ENCODE peak calls at places on chromosomes 7 and 10, in six cellular contexts. J is mesenchymal stem cell, N is GM12878, X is PC-3, A is neural progenitor cell, R is H9. C is an unnamed sample. For H3K27me3 and H3K9me3, the result is how much of the 10 kb centered on the place peaks cover.

GRCh38 chr10:112919721-112920120 is 30.3 kb upstream of the TCF7L2 start:
- DNase-seq in R (no peak), N (no peak), X (peak), A (no peak), J (peak), C (no peak)

GRCh38 chr10:93383562-93383981 is 98.6 kb downstream of the MYOF start:
- DNase-seq in A (no peak), J (peak), R (peak), X (peak), N (no peak), C (no peak)

GRCh38 chr10:8979976-8980375 is 925.5 kb downstream of the GATA3 start:
- DNase-seq in N (no peak), J (no peak), X (no peak), A (no peak), R (no peak), C (no peak)

GRCh38 chr10:77533156-77533886 is 104.3 kb downstream of the KCNMA1 start:
- DNase-seq in N (no peak), A (no peak), X (peak), J (no peak), R (no peak), C (peak)

GRCh38 chr10:43121444-43121843 is 16.8 kb upstream of the CSGALNACT2 start:
- DNase-seq in J (no peak), N (no peak), A (no peak), R (no peak), X (no peak), C (no peak)

GRCh38 chr10:31319602-31320178 is 674 bp downstream of the ZEB1 start:
- DNase-seq in A (peak), X (no peak), J (no peak), R (no peak), N (no peak), C (peak)

GRCh38 chr7:104142147-104142546 is 65.7 kb downstream of the ORC5 start:
- DNase-seq in R (no peak), N (no peak), A (no peak), X (peak), J (no peak), C (no peak)

GRCh38 chr7:32941181-32941995 is 15.9 kb upstream of the FKBP9 start:
- DNase-seq in N (no peak), J (peak), X (no peak), A (peak), R (peak), C (no peak)

GRCh38 chr10:99467236-99467999 is 37.0 kb upstream of the GOT1 start:
- DNase-seq in R (no peak), J (peak), N (no peak), A (peak), X (peak), C (no peak)

GRCh38 chr7:66732439-66732838 is 8.1 kb upstream of the RABGEF1 start:
- DNase-seq in R (no peak), A (no peak), X (no peak), J (no peak), N (no peak), C (no peak)

GRCh38 chr7:73606801-73607691 is 17.3 kb downstream of the MLXIPL start:
- DNase-seq in R (peak), A (peak), J (peak), X (peak), N (no peak), C (peak)

GRCh38 chr7:24971333-24972165 is 8.4 kb downstream of the OSBPL3 start:
- DNase-seq in X (peak), A (no peak), R (peak), J (peak), N (no peak), C (peak)

GRCh38 chr10:13272164-13272571 is 27.7 kb downstream of the PHYH start:
- DNase-seq in N (no peak), R (peak), A (peak), X (no peak), J (no peak), C (peak)

GRCh38 chr7:134029-134428 is 58.3 kb upstream of the FAM20C start:
- DNase-seq in X (no peak), A (no peak), R (peak), J (no peak), N (no peak), C (no peak)

GRCh38 chr7:424301-424935 is 95.2 kb downstream of the PDGFA start:
- DNase-seq in N (no peak), X (no peak), J (no peak), R (no peak), A (no peak), C (no peak)

GRCh38 chr10:33370434-33370930 is 36.0 kb upstream of the NRP1 start:
- DNase-seq in N (no peak), J (no peak), A (no peak), R (no peak), X (peak), C (no peak)

GRCh38 chr7:98968621-98969020 is 90.3 kb downstream of the TRRAP start:
- DNase-seq in A (no peak), J (no peak), R (no peak), X (no peak), N (no peak), C (no peak)

GRCh38 chr10:62048919-62049636 is 147.6 kb downstream of the ARID5B start:
- DNase-seq in A (peak), R (peak), X (peak), N (no peak), J (peak), C (peak)

GRCh38 chr10:23530079-23530478 is 91.2 kb downstream of the OTUD1 start:
- DNase-seq in X (peak), A (no peak), J (no peak), N (no peak), R (no peak), C (no peak)

GRCh38 chr10:23535381-23535780 is 96.5 kb downstream of the OTUD1 start:
- DNase-seq in R (no peak), X (peak), J (no peak), N (no peak), A (no peak), C (no peak)

GRCh38 chr10:23534761-23535160 is 95.9 kb downstream of the OTUD1 start:
- DNase-seq in A (no peak), R (no peak), N (no peak), X (no peak), J (no peak), C (no peak)

GRCh38 chr10:23533212-23533611 is 94.3 kb downstream of the OTUD1 start:
- DNase-seq in N (no peak), R (no peak), J (no peak), A (no peak), X (no peak), C (no peak)

DNA sequence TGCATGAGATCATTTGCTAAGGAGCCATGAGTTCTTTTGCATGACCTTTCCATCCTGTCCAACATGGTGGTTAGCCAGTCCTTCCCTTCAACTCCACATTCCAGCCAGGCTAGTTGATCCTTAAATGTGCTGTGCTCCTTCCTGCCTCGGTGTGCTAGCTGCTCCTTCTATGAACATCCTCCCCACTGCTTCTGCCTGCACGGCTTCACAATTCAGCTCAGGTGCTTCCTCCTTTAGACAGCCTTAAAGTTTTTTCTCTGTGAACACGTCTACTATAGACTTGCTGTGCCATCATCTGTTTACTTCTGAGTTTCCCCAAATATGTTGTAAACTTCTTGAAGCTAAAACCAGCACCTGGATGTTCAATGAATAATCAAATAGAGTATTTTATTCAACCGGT is 95.5 kb downstream of the OTUD1 start:
- DNase-seq in R (no peak), X (no peak), J (no peak), A (no peak), N (no peak), C (no peak)
- H2AFZ ChIP-seq in R (no peak), X (no peak), J (no peak), A (no peak), N (no peak), C (no peak)

GRCh38 chr10:86630079-86630478 is 24.3 kb upstream of the OPN4 start:
- DNase-seq in J (no peak), X (no peak), R (no peak), N (no peak), A (no peak), C (no peak)
- H3K27me3 ChIP-seq in J (under half), X (under half), R (under half), N (under half), A (under half), C (under half)

GRCh38 chr7:18890134-18890533 is 227.3 kb downstream of the TWIST1 start:
- DNase-seq in J (peak), X (peak), A (no peak), N (no peak), R (no peak), C (no peak)

GRCh38 chr7:18889436-18889835 is 228.0 kb downstream of the TWIST1 start:
- DNase-seq in R (no peak), X (peak), N (no peak), A (no peak), J (no peak), C (no peak)

GRCh38 chr7:18890885-18891621 is 226.4 kb downstream of the TWIST1 start:
- DNase-seq in J (peak), X (no peak), R (no peak), A (no peak), N (no peak), C (no peak)

GRCh38 chr7:18886801-18887200 is 230.6 kb downstream of the TWIST1 start:
- DNase-seq in N (no peak), J (no peak), A (no peak), R (no peak), X (no peak), C (no peak)
- H3K9me3 ChIP-seq in N (under half), J (under half), A (under half), R (under half), X (under half), C (under half)

DNA sequence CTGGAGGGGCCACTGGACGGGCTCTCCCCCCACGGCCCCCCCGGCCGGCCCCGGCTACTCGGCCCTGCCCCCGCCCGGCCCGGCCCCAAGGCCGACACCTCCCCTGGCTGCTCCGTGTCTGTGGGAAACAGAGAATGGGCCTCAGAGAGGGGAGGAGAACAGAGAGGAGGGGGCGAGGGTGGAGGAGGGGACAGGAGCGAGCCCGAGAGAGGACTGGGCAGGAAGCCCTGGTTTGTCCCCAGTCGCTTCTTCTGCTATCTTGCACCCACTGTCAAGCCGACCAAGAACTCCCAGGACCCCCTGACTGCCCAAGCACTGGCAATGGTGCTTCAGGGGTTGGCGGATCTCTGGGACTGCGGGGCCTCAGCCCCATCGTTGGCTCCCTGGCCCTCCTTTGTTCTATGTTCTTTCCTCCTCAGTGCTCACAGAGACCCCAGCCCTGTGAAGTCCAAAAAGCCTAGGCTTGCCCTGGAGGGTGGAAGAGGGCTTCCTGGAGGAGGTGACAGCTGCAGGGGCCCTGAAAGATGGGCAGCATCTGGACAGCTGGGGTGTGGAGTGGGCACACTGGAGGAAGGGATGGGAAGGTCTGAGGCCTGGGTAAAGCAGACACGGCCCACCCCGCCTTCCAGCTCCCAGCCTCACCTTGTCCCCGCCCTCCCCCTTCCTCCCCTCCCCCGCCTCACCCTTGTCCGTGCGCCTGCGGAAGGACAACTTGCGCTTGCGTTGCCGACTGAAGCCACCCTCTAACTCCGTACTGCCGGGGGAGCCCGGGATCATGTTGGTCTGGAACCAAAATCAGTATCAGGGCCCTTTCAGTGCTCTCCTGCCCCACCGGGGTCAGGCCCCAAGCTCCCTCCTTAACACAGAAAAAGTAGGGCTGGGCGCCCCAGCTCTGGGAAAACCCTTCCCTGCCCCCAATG is 30.1 kb downstream of the KCNH2 start:
- DNase-seq in A (no peak), R (peak), N (no peak), X (no peak), J (no peak), C (no peak)
- H2AFZ ChIP-seq in A (no peak), R (no peak), N (no peak), X (no peak), J (no peak), C (no peak)

DNA sequence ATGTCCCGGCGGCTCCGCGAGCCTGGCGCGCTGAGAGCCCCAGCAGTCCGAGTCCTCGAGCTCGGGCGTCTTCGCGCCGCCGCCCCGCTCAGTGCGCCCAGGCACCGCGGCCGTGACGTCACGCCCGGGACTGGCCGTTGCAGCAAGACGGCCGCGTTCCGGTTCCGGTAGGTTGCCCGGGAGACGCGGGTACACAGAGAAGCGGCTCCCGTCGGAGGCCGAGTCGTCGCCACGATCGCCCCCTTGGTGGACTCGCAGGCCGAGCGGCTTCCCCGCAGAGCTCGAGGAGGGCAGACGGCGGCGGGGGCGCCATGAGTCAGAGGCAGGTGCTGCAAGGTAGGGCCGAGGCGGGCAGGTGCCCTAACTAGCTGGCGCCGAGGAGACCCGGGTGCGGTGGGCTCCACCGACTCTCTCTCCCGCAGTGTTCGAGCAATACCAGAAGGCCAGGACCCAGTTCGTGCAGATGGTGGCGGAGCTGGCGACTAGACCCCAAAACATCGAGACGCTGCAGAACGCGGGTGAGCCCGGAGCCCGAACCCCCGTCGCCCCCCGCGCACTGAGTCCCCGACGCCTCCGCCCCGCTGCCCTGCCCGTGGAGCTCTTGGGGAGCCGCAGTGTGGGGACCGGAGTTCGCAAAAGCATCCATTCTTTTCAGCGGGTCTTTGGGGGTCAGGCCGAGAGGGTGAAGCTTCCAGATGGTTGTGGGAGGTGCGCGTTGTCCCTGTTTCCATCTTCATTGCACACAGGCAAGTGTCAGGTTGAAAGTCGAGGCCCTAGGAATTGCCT is at the start of gene SPAG6:
- DNase-seq in A (peak), N (no peak), X (no peak), J (peak), R (peak), C (peak)
- H3K27me3 ChIP-seq in A (half or more), N (under half), X (under half), J (under half), R (under half), C (half or more)

GRCh38 chr7:157523371-157523765 is 186.6 kb downstream of the DNAJB6 start:
- DNase-seq in N (no peak), X (no peak), R (no peak), A (no peak), J (no peak), C (no peak)

GRCh38 chr7:157522954-157523353 is 186.2 kb downstream of the DNAJB6 start:
- DNase-seq in A (no peak), R (peak), X (no peak), J (no peak), N (no peak), C (no peak)

GRCh38 chr7:157523766-157524421 is 187.1 kb downstream of the DNAJB6 start:
- DNase-seq in A (no peak), J (no peak), N (no peak), R (peak), X (no peak), C (no peak)

GRCh38 chr7:157525501-157525915 is 188.7 kb downstream of the DNAJB6 start:
- DNase-seq in N (no peak), X (no peak), J (no peak), A (no peak), R (no peak), C (no peak)

DNA sequence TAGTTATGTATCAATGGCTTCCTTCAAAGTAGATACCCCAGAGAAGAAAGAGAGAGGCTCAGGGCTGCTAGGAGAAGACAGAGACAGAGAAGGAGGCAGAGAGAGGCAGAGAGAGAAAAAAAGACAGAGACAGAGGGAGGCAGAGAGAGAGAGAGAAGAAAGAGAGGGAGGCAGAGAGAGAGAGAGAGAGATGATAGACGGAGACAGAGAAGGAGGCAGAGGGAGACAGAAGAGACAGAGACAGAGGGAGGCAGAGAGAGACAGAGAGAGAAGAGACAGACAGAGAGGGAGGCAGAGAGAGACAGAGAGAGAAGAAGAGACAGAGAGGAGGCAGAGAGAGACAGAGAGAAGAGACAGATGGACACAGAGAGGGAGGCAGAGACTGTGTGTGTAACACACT is 187.9 kb downstream of the DNAJB6 start:
- DNase-seq in R (no peak), X (no peak), J (no peak), N (no peak), A (no peak), C (no peak)
- H3K9me3 ChIP-seq in R (under half), X (under half), J (under half), N (under half), A (under half), C (under half)

GRCh38 chr10:69223028-69223342 is 2.9 kb downstream of the HKDC1 start:
- DNase-seq in N (no peak), X (no peak), A (no peak), J (no peak), R (no peak), C (no peak)

GRCh38 chr10:69224862-69225657 is 4.9 kb downstream of the HKDC1 start:
- DNase-seq in N (no peak), X (peak), A (no peak), J (no peak), R (no peak), C (no peak)

GRCh38 chr10:69226919-69227450 is 6.9 kb downstream of the HKDC1 start:
- DNase-seq in X (no peak), J (no peak), N (no peak), R (no peak), A (no peak), C (no peak)

GRCh38 chr10:69228151-69228550 is 8.0 kb downstream of the HKDC1 start:
- DNase-seq in N (no peak), X (no peak), J (no peak), A (no peak), R (no peak), C (no peak)

DNA sequence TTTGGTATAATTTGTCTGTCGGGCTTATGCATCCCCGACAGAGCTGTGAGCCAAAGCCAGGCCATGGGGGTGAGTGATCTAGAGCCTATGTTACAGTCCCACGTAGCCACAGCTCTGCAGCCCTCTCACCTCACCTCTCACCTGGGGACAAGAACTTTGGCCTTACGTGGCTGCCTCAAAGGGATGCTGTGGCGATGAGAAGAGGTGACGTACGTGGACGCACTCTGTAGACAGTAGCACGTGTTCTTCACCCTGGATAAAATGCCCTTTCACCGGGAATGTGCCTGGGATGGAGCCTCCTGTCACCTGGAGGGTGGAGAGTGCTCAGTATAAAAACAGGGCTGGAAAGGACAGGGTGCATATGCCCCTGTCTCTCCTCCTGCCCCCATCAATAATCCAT is 5.5 kb downstream of the HKDC1 start:
- DNase-seq in X (no peak), J (no peak), R (no peak), N (no peak), A (no peak), C (no peak)
- H2AFZ ChIP-seq in X (peak), J (no peak), R (no peak), N (no peak), A (no peak), C (no peak)

DNA sequence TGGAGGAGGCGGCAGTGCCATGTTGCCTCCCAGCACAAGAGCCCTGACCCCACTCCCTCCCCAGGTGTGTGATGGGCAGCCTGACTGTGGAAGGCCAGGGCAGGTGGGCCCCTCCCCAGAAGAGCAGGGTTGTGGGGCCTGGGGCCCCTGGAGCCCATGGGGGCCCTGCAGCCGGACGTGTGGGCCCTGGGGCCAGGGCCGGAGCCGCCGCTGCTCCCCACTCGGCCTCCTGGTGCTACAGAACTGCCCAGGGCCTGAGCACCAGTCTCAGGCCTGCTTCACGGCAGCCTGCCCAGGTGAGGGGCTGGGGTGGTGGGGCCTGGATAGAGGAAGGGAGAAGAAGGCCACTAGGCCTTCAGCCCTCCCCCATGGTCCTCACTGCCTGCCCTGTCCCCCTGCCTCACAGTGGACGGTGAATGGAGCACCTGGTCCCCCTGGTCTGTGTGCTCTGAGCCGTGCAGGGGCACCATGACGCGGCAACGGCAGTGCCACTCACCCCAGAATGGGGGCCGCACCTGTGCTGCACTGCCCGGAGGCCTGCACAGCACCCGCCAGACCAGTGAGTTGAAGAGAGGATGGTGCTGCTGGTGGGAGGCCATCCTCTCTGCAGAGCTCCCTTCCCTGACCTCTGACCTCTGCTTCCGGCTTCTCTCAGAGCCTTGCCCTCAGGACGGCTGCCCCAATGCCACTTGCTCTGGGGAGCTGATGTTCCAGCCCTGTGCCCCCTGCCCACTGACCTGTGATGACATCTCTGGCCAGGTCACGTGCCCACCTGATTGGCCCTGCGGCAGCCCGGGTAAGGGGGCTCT is 18.2 kb upstream of the ZNF467 start:
- DNase-seq in R (no peak), J (no peak), X (no peak), N (no peak), A (no peak), C (no peak)
- H3K27me3 ChIP-seq in R (under half), J (half or more), X (under half), N (under half), A (half or more), C (under half)

C was measured in hepatocyte.